ENCODE peak calls at places on chromosomes 4 and X, in six cellular contexts. W is MM.1S, R is GM23338, D is HCT116, N is GM23248, Y is OCI-LY7. C is an unnamed sample.

GRCh38 chr4:7186516-7187296 is 5.6 kb upstream of the SORCS2 start:
- DNase-seq in W (no peak), R (no peak), D (no peak), N (no peak), Y (no peak), C (no peak)

GRCh38 chr4:60805500-60806313 is 394.4 kb upstream of the ADGRL3 start:
- DNase-seq in W (peak; percentile 63), R (peak; percentile 80), D (no peak), N (peak; percentile 0), Y (peak; percentile 23), C (peak; percentile 78)

GRCh38 chrX:136456133-136456532 is 31.6 kb upstream of the BRS3 start:
- DNase-seq in W (no peak), R (no peak), D (no peak), N (no peak), Y (no peak), C (no peak)

GRCh38 chr4:101356928-101357327 is 9.6 kb upstream of the PPP3CA start:
- DNase-seq in W (peak; percentile 41), R (no peak), D (peak; percentile 73), N (peak; percentile 87), Y (no peak), C (peak; percentile 92)

GRCh38 chr4:150039790-150040189 is 38.5 kb upstream of the DCLK2 start:
- DNase-seq in W (no peak), R (peak; percentile 23), D (no peak), N (no peak), Y (peak; percentile 4), C (no peak)

GRCh38 chrX:45668686-45669443 is 468.2 kb upstream of the DIPK2B start:
- DNase-seq in W (no peak), R (no peak), D (peak; percentile 78), N (peak; percentile 94), Y (peak; percentile 0), C (peak; percentile 81)

GRCh38 chr4:151730003-151730559 is 30.7 kb downstream of the GATB start:
- DNase-seq in W (no peak), R (peak; percentile 46), D (peak; percentile 10), N (peak; percentile 22), Y (no peak), C (peak; percentile 7)

GRCh38 chr4:27692098-27692679 is 831.5 kb downstream of the STIM2 start:
- DNase-seq in W (peak; percentile 52), R (peak; percentile 75), D (peak; percentile 45), N (peak; percentile 47), Y (peak; percentile 46), C (peak; percentile 61)

GRCh38 chrX:15881498-15881897 is 26.9 kb upstream of the AP1S2 start:
- DNase-seq in W (no peak), R (no peak), D (no peak), N (no peak), Y (no peak), C (no peak)

GRCh38 chrX:22272613-22273012 is at the start of gene CBLL2:
- DNase-seq in W (no peak), R (no peak), D (no peak), N (no peak), Y (no peak), C (no peak)

GRCh38 chrX:49155900-49156837 is 6.4 kb upstream of the MAGIX start:
- DNase-seq in W (peak; percentile 80), R (peak; percentile 91), D (peak; percentile 51), N (peak; percentile 95), Y (peak; percentile 86), C (peak; percentile 86)

GRCh38 chr4:64625438-64625837 is 216.2 kb upstream of the TECRL start:
- DNase-seq in W (no peak), R (no peak), D (no peak), N (no peak), Y (no peak), C (peak; percentile 65)

GRCh38 chr4:134201216-134202098 is at the start of gene PABPC4L:
- DNase-seq in W (no peak), R (peak; percentile 76), D (no peak), N (peak; percentile 38), Y (no peak), C (peak; percentile 72)

GRCh38 chrX:12894074-12894691 is 12.2 kb upstream of the TLR8 start:
- DNase-seq in W (peak; percentile 44), R (peak; percentile 38), D (peak; percentile 21), N (peak; percentile 15), Y (peak; percentile 75), C (peak; percentile 55)

GRCh38 chr4:157999723-158000122 is 173.1 kb downstream of the GASK1B start:
- DNase-seq in W (no peak), R (no peak), D (no peak), N (no peak), Y (no peak), C (peak; percentile 58)

GRCh38 chr4:23902203-23902602 is 12.4 kb upstream of the PPARGC1A start:
- DNase-seq in W (no peak), R (peak; percentile 7), D (no peak), N (no peak), Y (no peak), C (no peak)

GRCh38 chr4:151489462-151490203 is 80.7 kb downstream of the FHIP1A start:
- DNase-seq in W (no peak), R (peak; percentile 83), D (no peak), N (no peak), Y (no peak), C (no peak)

GRCh38 chrX:79330022-79330421 is 37.1 kb downstream of the ITM2A start:
- DNase-seq in W (no peak), R (peak; percentile 37), D (no peak), N (no peak), Y (no peak), C (no peak)

GRCh38 chr4:77089880-77090279 is 14.1 kb upstream of the CCNI start:
- DNase-seq in W (no peak), R (no peak), D (no peak), N (no peak), Y (no peak), C (no peak)

GRCh38 chr4:138909605-138910004 is 106.0 kb upstream of the NOCT start:
- DNase-seq in W (no peak), R (peak; percentile 35), D (no peak), N (no peak), Y (no peak), C (no peak)
- TF ChIP-seq EZH2phosphoT487 in W (no peak), R (no peak), D (no peak), N (no peak), Y (no peak), C (no peak)

GRCh38 chr4:53618321-53618720 is 27.0 kb upstream of the LNX1 start:
- DNase-seq in W (no peak), R (no peak), D (no peak), N (no peak), Y (no peak), C (no peak)

GRCh38 chr4:53619431-53619830 is 28.1 kb upstream of the LNX1 start:
- DNase-seq in W (no peak), R (no peak), D (no peak), N (no peak), Y (no peak), C (no peak)

GRCh38 chr4:53614616-53615015 is 23.3 kb upstream of the LNX1 start:
- DNase-seq in W (no peak), R (peak; percentile 76), D (no peak), N (peak; percentile 7), Y (peak; percentile 8), C (peak; percentile 72)

GRCh38 chr4:53616219-53616618 is 24.9 kb upstream of the LNX1 start:
- DNase-seq in W (no peak), R (no peak), D (no peak), N (no peak), Y (no peak), C (no peak)

GRCh38 chr4:53617101-53617680 is 25.9 kb upstream of the LNX1 start:
- DNase-seq in W (no peak), R (no peak), D (no peak), N (no peak), Y (no peak), C (no peak)
- TF ChIP-seq EZH2phosphoT487 in W (no peak), R (no peak), D (no peak), N (no peak), Y (no peak), C (no peak)

DNA sequence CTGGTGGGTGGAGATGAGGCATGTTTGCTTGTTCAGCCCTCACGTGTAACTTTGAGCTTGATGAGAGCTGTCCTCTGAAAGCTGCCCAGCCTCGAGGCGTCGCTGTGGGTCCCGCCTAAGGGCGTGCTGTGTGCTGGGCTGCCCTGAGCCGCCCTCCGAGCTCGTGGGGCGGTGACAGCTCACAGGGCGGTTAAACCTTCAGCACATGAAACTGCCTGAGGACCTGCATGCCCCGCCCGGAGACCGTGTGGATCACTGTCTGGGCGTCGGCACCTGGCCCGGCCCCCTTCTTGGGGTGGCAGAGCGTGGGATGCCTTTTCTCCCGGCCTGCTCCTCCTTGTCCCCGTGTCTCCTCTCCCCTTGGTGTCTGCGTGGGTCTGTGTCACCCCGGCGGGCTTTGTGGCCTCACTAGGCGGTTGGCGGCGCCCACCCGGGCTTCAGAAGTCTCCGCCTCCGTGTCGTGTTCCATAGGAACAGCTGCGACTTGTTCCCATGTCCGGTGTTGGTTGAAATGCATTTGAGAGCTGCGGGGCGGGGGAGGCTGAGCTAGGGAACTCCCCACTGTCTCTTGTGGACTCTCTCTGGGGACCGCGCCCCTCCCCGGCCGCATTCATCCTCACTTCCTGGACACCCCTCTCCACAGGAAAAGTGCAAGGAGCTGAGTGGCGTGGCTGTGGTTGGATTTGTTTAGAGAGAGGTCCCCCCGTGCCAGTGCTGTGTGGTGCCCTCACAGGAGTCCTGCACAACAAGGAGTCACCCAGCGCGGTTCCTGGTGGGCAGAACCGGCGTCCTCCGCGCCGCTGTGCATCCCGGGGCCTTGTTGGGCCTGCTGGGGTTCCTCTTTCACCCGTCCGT is 6.8 kb downstream of the AKAP17A start:
- DNase-seq in W (no peak), R (no peak), D (no peak), N (no peak), Y (no peak), C (no peak)
- TF ChIP-seq EZH2phosphoT487 in W (no peak), R (no peak), D (no peak), N (no peak), Y (no peak), C (no peak)

GRCh38 chr4:38547052-38547451 is 116.9 kb upstream of the KLF3 start:
- DNase-seq in W (no peak), R (peak; percentile 50), D (no peak), N (no peak), Y (no peak), C (no peak)
- TF ChIP-seq EZH2phosphoT487 in W (no peak), R (no peak), D (no peak), N (no peak), Y (no peak), C (no peak)

GRCh38 chrX:149962859-149963757 is 24.8 kb upstream of the EOLA2 start:
- DNase-seq in W (peak; percentile 6), R (peak; percentile 61), D (peak; percentile 45), N (peak; percentile 80), Y (peak; percentile 39), C (peak; percentile 77)
- TF ChIP-seq EZH2phosphoT487 in W (no peak), R (no peak), D (no peak), N (no peak), Y (no peak), C (no peak)

GRCh38 chr4:74845834-74846233 is 51.5 kb upstream of the BTC start:
- DNase-seq in W (no peak), R (no peak), D (no peak), N (no peak), Y (no peak), C (no peak)
- TF ChIP-seq EZH2phosphoT487 in W (no peak), R (no peak), D (no peak), N (no peak), Y (no peak), C (no peak)